ENCODE peak calls at places on chromosomes 16 and 17, in six cellular contexts. One of them, this sample, is unnamed.

GRCh38 chr16:31329671-31330552 is 25.1 kb upstream of the ITGAX start:
- DNase-seq in IMR-90: no peak
- DNase-seq in tibial nerve: no peak
- DNase-seq in SK-N-SH: no peak
- DNase-seq in progenitor cell of endocrine pancreas: no peak
- DNase-seq in neural crest cell: no peak
- DNase-seq in this sample: no peak

GRCh38 chr16:15435216-15435864 is 952 bp downstream of the BMERB1 start:
- DNase-seq in IMR-90: no peak
- DNase-seq in tibial nerve: no peak
- DNase-seq in SK-N-SH: peak
- DNase-seq in progenitor cell of endocrine pancreas: no peak
- DNase-seq in neural crest cell: peak
- DNase-seq in this sample: peak

GRCh38 chr16:72013888-72014538 is 5.5 kb downstream of the DHODH start:
- DNase-seq in IMR-90: no peak
- DNase-seq in tibial nerve: no peak
- DNase-seq in SK-N-SH: no peak
- DNase-seq in progenitor cell of endocrine pancreas: no peak
- DNase-seq in neural crest cell: no peak
- DNase-seq in this sample: peak

GRCh38 chr16:75614247-75614897 is 8.7 kb downstream of the ADAT1 start:
- DNase-seq in IMR-90: peak
- DNase-seq in tibial nerve: no peak
- DNase-seq in SK-N-SH: no peak
- DNase-seq in progenitor cell of endocrine pancreas: no peak
- DNase-seq in neural crest cell: no peak
- DNase-seq in this sample: no peak

GRCh38 chr16:79066621-79067020 is 533.9 kb downstream of the MAF start:
- DNase-seq in IMR-90: no peak
- DNase-seq in tibial nerve: no peak
- DNase-seq in SK-N-SH: no peak
- DNase-seq in progenitor cell of endocrine pancreas: no peak
- DNase-seq in neural crest cell: no peak
- DNase-seq in this sample: no peak

GRCh38 chr16:55480228-55480655 is 1.2 kb downstream of the MMP2 start:
- DNase-seq in IMR-90: peak
- DNase-seq in tibial nerve: peak
- DNase-seq in SK-N-SH: peak
- DNase-seq in progenitor cell of endocrine pancreas: no peak
- DNase-seq in neural crest cell: peak
- DNase-seq in this sample: peak

GRCh38 chr16:30065943-30066881 is 652 bp downstream of the ALDOA start:
- DNase-seq in IMR-90: peak
- DNase-seq in tibial nerve: peak
- DNase-seq in SK-N-SH: peak
- DNase-seq in progenitor cell of endocrine pancreas: no peak
- DNase-seq in neural crest cell: no peak
- DNase-seq in this sample: no peak

GRCh38 chr17:75854111-75854748 is 905 bp downstream of the WBP2 start:
- DNase-seq in IMR-90: peak
- DNase-seq in tibial nerve: no peak
- DNase-seq in SK-N-SH: no peak
- DNase-seq in progenitor cell of endocrine pancreas: no peak
- DNase-seq in neural crest cell: no peak
- DNase-seq in this sample: no peak

GRCh38 chr16:31331141-31331764 is 23.7 kb upstream of the ITGAX start:
- DNase-seq in IMR-90: no peak
- DNase-seq in tibial nerve: no peak
- DNase-seq in SK-N-SH: no peak
- DNase-seq in progenitor cell of endocrine pancreas: no peak
- DNase-seq in neural crest cell: no peak
- DNase-seq in this sample: peak

GRCh38 chr17:60920107-60920506 is 242.5 kb downstream of the BCAS3 start:
- DNase-seq in IMR-90: no peak
- DNase-seq in tibial nerve: no peak
- DNase-seq in SK-N-SH: no peak
- DNase-seq in progenitor cell of endocrine pancreas: no peak
- DNase-seq in neural crest cell: no peak
- DNase-seq in this sample: no peak

GRCh38 chr16:1146409-1146808 is 6.5 kb upstream of the CACNA1H start:
- DNase-seq in IMR-90: no peak
- DNase-seq in tibial nerve: no peak
- DNase-seq in SK-N-SH: no peak
- DNase-seq in progenitor cell of endocrine pancreas: no peak
- DNase-seq in neural crest cell: no peak
- DNase-seq in this sample: peak

GRCh38 chr16:89826531-89827382 is 1.5 kb upstream of the SPIRE2 start:
- DNase-seq in IMR-90: no peak
- DNase-seq in tibial nerve: no peak
- DNase-seq in SK-N-SH: no peak
- DNase-seq in progenitor cell of endocrine pancreas: no peak
- DNase-seq in neural crest cell: no peak
- DNase-seq in this sample: no peak

GRCh38 chr16:912322-912683 is 58.5 kb downstream of the LMF1 start:
- DNase-seq in IMR-90: no peak
- DNase-seq in tibial nerve: no peak
- DNase-seq in SK-N-SH: no peak
- DNase-seq in progenitor cell of endocrine pancreas: no peak
- DNase-seq in neural crest cell: no peak
- DNase-seq in this sample: no peak

GRCh38 chr17:28120766-28121165 is 78.3 kb downstream of the NLK start:
- DNase-seq in IMR-90: no peak
- DNase-seq in tibial nerve: no peak
- DNase-seq in SK-N-SH: no peak
- DNase-seq in progenitor cell of endocrine pancreas: no peak
- DNase-seq in neural crest cell: no peak
- DNase-seq in this sample: no peak

GRCh38 chr16:35687071-35687470 is 2227.7 kb downstream of the TP53TG3F start:
- DNase-seq in IMR-90: no peak
- DNase-seq in tibial nerve: no peak
- DNase-seq in SK-N-SH: no peak
- DNase-seq in progenitor cell of endocrine pancreas: no peak
- DNase-seq in neural crest cell: no peak
- DNase-seq in this sample: no peak

GRCh38 chr17:38918916-38919315 is 6.5 kb upstream of the LASP1NB start:
- DNase-seq in IMR-90: no peak
- DNase-seq in tibial nerve: no peak
- DNase-seq in SK-N-SH: no peak
- DNase-seq in progenitor cell of endocrine pancreas: no peak
- DNase-seq in neural crest cell: no peak
- DNase-seq in this sample: no peak

GRCh38 chr17:19769946-19770652 is 22.0 kb upstream of the ALDH3A1 start:
- DNase-seq in IMR-90: peak
- DNase-seq in tibial nerve: no peak
- DNase-seq in SK-N-SH: no peak
- DNase-seq in progenitor cell of endocrine pancreas: no peak
- DNase-seq in neural crest cell: no peak
- DNase-seq in this sample: no peak

GRCh38 chr16:48504216-48504615 is 105.8 kb downstream of the N4BP1 start:
- DNase-seq in IMR-90: no peak
- DNase-seq in tibial nerve: no peak
- DNase-seq in SK-N-SH: no peak
- DNase-seq in progenitor cell of endocrine pancreas: no peak
- DNase-seq in neural crest cell: no peak
- DNase-seq in this sample: no peak

GRCh38 chr16:76943936-76944335 is 247.1 kb upstream of the MON1B start:
- DNase-seq in IMR-90: no peak
- DNase-seq in tibial nerve: no peak
- DNase-seq in SK-N-SH: no peak
- DNase-seq in progenitor cell of endocrine pancreas: no peak
- DNase-seq in neural crest cell: no peak
- DNase-seq in this sample: no peak

GRCh38 chr17:80169784-80170500 is at the start of gene CARD14:
- DNase-seq in IMR-90: no peak
- DNase-seq in tibial nerve: no peak
- DNase-seq in SK-N-SH: peak
- DNase-seq in progenitor cell of endocrine pancreas: no peak
- DNase-seq in neural crest cell: no peak
- DNase-seq in this sample: no peak

GRCh38 chr17:27354491-27355081 is 60.7 kb downstream of the WSB1 start:
- DNase-seq in IMR-90: no peak
- DNase-seq in tibial nerve: no peak
- DNase-seq in SK-N-SH: no peak
- DNase-seq in progenitor cell of endocrine pancreas: no peak
- DNase-seq in neural crest cell: no peak
- DNase-seq in this sample: no peak

GRCh38 chr16:19701091-19701490 is 16.9 kb downstream of the KNOP1 start:
- DNase-seq in IMR-90: peak
- DNase-seq in tibial nerve: no peak
- DNase-seq in SK-N-SH: no peak
- DNase-seq in progenitor cell of endocrine pancreas: no peak
- DNase-seq in neural crest cell: no peak
- DNase-seq in this sample: no peak

GRCh38 chr17:10618202-10618635 is 38.9 kb downstream of the MYH3 start:
- DNase-seq in IMR-90: peak
- DNase-seq in tibial nerve: no peak
- DNase-seq in SK-N-SH: peak
- DNase-seq in progenitor cell of endocrine pancreas: peak
- DNase-seq in neural crest cell: peak
- DNase-seq in this sample: peak

GRCh38 chr16:31507617-31507928 is 618 bp downstream of the RUSF1 start:
- DNase-seq in IMR-90: no peak
- DNase-seq in tibial nerve: no peak
- DNase-seq in SK-N-SH: no peak
- DNase-seq in progenitor cell of endocrine pancreas: no peak
- DNase-seq in neural crest cell: no peak
- DNase-seq in this sample: no peak

GRCh38 chr17:4444782-4445473 is 11.2 kb downstream of the SPNS3 start:
- DNase-seq in IMR-90: no peak
- DNase-seq in tibial nerve: peak
- DNase-seq in SK-N-SH: peak
- DNase-seq in progenitor cell of endocrine pancreas: no peak
- DNase-seq in neural crest cell: no peak
- DNase-seq in this sample: no peak

DNA sequence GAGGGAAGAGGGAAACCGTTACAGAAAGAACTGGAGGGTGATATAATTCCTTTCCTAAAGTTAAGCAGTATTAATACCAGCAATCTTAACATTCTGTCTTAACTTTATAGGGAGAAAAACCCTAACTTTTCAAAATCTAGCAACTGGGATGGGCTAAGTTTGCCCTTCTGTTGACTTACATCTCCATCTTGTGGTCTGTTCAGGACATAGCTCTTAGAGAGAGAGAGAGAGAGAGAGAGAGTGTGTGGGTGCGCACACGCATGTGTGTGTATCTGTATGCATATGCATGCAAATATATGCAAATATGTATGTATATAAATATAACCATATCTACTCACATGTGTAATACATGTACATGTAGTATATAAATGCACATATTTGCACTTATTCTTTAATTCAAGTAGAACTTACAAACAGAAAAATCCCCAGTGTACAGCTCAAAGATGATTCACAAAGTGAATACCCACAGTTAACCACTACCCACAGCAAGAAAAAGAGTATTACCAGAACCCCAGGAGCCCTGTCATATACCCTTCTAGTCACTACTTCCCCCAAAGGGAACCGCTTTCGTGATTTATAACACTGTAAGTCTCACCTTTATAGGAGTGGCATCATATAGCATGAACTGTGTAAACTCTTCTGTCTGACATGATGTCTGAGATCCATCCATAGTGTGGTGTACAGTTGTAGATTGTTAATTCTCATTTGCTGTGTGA is 46.4 kb downstream of the STX8 start:
- DNase-seq in IMR-90: peak
- DNase-seq in tibial nerve: no peak
- DNase-seq in SK-N-SH: peak
- DNase-seq in progenitor cell of endocrine pancreas: no peak
- DNase-seq in neural crest cell: no peak
- DNase-seq in this sample: no peak
- TF ChIP-seq CTCF in IMR-90: peak
- TF ChIP-seq CTCF in tibial nerve: peak
- TF ChIP-seq CTCF in SK-N-SH: peak
- TF ChIP-seq CTCF in progenitor cell of endocrine pancreas: peak
- TF ChIP-seq CTCF in neural crest cell: peak
- TF ChIP-seq CTCF in this sample: peak

GRCh38 chr17:32623196-32623595 is 136.4 kb downstream of the CDK5R1 start:
- DNase-seq in IMR-90: no peak
- DNase-seq in tibial nerve: no peak
- DNase-seq in SK-N-SH: no peak
- DNase-seq in progenitor cell of endocrine pancreas: no peak
- DNase-seq in neural crest cell: no peak
- DNase-seq in this sample: no peak
- TF ChIP-seq CTCF in IMR-90: no peak
- TF ChIP-seq CTCF in tibial nerve: no peak
- TF ChIP-seq CTCF in SK-N-SH: no peak
- TF ChIP-seq CTCF in progenitor cell of endocrine pancreas: no peak
- TF ChIP-seq CTCF in neural crest cell: no peak
- TF ChIP-seq CTCF in this sample: no peak

DNA sequence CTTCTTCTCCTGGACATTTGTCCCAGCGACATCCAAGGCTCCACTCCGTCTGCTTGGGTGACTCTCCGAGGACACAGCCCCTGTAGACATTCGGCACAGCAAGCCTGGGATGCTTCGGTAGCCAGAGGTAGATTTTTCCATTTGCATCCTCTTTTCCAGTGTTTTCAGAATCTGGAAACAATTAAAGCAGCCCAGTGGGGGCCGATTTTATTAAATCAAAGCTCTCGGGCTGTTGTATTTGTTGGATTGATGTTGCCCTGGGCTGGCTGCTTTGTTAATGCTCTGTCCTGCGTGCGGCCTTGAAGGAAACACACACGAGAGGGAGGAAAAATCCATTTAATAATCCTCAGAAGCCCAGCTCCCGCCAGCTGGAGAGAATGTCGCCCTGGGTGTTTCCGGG is 158.1 kb upstream of the CIBAR2 start:
- DNase-seq in IMR-90: no peak
- DNase-seq in tibial nerve: no peak
- DNase-seq in SK-N-SH: peak
- DNase-seq in progenitor cell of endocrine pancreas: no peak
- DNase-seq in neural crest cell: no peak
- DNase-seq in this sample: no peak
- TF ChIP-seq CTCF in IMR-90: no peak
- TF ChIP-seq CTCF in tibial nerve: no peak
- TF ChIP-seq CTCF in SK-N-SH: no peak
- TF ChIP-seq CTCF in progenitor cell of endocrine pancreas: no peak
- TF ChIP-seq CTCF in neural crest cell: no peak
- TF ChIP-seq CTCF in this sample: no peak

GRCh38 chr16:50609049-50609832 is 61.0 kb downstream of the NKD1 start:
- DNase-seq in IMR-90: no peak
- DNase-seq in tibial nerve: no peak
- DNase-seq in SK-N-SH: no peak
- DNase-seq in progenitor cell of endocrine pancreas: no peak
- DNase-seq in neural crest cell: no peak
- DNase-seq in this sample: no peak

GRCh38 chr16:50612849-50613198 is 64.6 kb downstream of the NKD1 start:
- DNase-seq in IMR-90: no peak
- DNase-seq in tibial nerve: no peak
- DNase-seq in SK-N-SH: no peak
- DNase-seq in progenitor cell of endocrine pancreas: no peak
- DNase-seq in neural crest cell: no peak
- DNase-seq in this sample: no peak

GRCh38 chr16:50611332-50611934 is 63.2 kb downstream of the NKD1 start:
- DNase-seq in IMR-90: peak
- DNase-seq in tibial nerve: no peak
- DNase-seq in SK-N-SH: no peak
- DNase-seq in progenitor cell of endocrine pancreas: no peak
- DNase-seq in neural crest cell: no peak
- DNase-seq in this sample: no peak

GRCh38 chr16:50611995-50612848 is 64.0 kb downstream of the NKD1 start:
- DNase-seq in IMR-90: no peak
- DNase-seq in tibial nerve: no peak
- DNase-seq in SK-N-SH: no peak
- DNase-seq in progenitor cell of endocrine pancreas: no peak
- DNase-seq in neural crest cell: no peak
- DNase-seq in this sample: no peak

GRCh38 chr16:50610331-50611262 is 62.4 kb downstream of the NKD1 start:
- DNase-seq in IMR-90: no peak
- DNase-seq in tibial nerve: no peak
- DNase-seq in SK-N-SH: no peak
- DNase-seq in progenitor cell of endocrine pancreas: no peak
- DNase-seq in neural crest cell: no peak
- DNase-seq in this sample: no peak
- TF ChIP-seq CTCF in IMR-90: no peak
- TF ChIP-seq CTCF in tibial nerve: no peak
- TF ChIP-seq CTCF in SK-N-SH: no peak
- TF ChIP-seq CTCF in progenitor cell of endocrine pancreas: peak
- TF ChIP-seq CTCF in neural crest cell: no peak
- TF ChIP-seq CTCF in this sample: no peak